ENCODE peak calls at places on chromosomes 6 and 20, in five cellular contexts. Y is activated CD8-positive, alpha-beta memory T cell treated with anti-CD3 and anti-CD28 coated beads for 1 hour; X is T-helper 9 cell; K is AG09319; M is AG08396. E is an unnamed sample.

GRCh38 chr6:165178056-165178455 is 131.3 kb downstream of the C6orf118 start:
- DNase-seq in Y (no peak), X (no peak), K (no peak), M (no peak), E (no peak)

GRCh38 chr6:83870649-83871048 is 11.2 kb downstream of the CYB5R4 start:
- DNase-seq in Y (no peak), X (no peak), K (no peak), M (no peak), E (no peak)

GRCh38 chr6:21438986-21439352 is 154.6 kb upstream of the SOX4 start:
- DNase-seq in Y (no peak), X (no peak), K (no peak), M (no peak), E (no peak)

GRCh38 chr6:143592335-143592734 is 80.8 kb upstream of the FUCA2 start:
- DNase-seq in Y (no peak), X (no peak), K (no peak), M (no peak), E (no peak)

GRCh38 chr6:69816017-69816416 is 19.2 kb upstream of the LMBRD1 start:
- DNase-seq in Y (no peak), X (no peak), K (no peak), M (no peak), E (no peak)

GRCh38 chr6:10977231-10977968 is 66.7 kb downstream of the ELOVL2 start:
- DNase-seq in Y (no peak), X (no peak), K (no peak), M (no peak), E (no peak)

GRCh38 chr20:59971428-59971827 is 13.2 kb downstream of the CDH26 start:
- DNase-seq in Y (no peak), X (no peak), K (no peak), M (no peak), E (no peak)

GRCh38 chr6:34934516-34934915 is 45.5 kb downstream of the ANKS1A start:
- DNase-seq in Y (no peak), X (no peak), K (no peak), M (no peak), E (no peak)

GRCh38 chr6:157763894-157764345 is 59.1 kb upstream of the SNX9 start:
- DNase-seq in Y (no peak), X (no peak), K (no peak), M (no peak), E (no peak)

GRCh38 chr20:10276886-10277580 is 58.4 kb downstream of the SNAP25 start:
- DNase-seq in Y (no peak), X (no peak), K (no peak), M (no peak), E (no peak)

GRCh38 chr20:21613512-21613911 is 92.0 kb upstream of the PAX1 start:
- DNase-seq in Y (no peak), X (no peak), K (no peak), M (no peak), E (no peak)

GRCh38 chr6:32932132-32932868 is 8.5 kb downstream of the HLA-DMB start:
- DNase-seq in Y (no peak), X (no peak), K (no peak), M (peak; percentile 30), E (no peak)

GRCh38 chr6:160102956-160103824 is 18.4 kb upstream of the SLC22A1 start:
- DNase-seq in Y (no peak), X (no peak), K (no peak), M (peak; percentile 62), E (no peak)

GRCh38 chr6:39882567-39882953 is 51.7 kb downstream of the MOCS1 start:
- DNase-seq in Y (no peak), X (no peak), K (peak; percentile 84), M (peak; percentile 75), E (no peak)

GRCh38 chr6:146289816-146290588 is 253.6 kb upstream of the RAB32 start:
- DNase-seq in Y (no peak), X (no peak), K (peak; percentile 37), M (peak; percentile 22), E (no peak)